ENCODE peak calls at places on chromosomes 7 and 10, in ten cellular contexts. E is PC-9; S is CD8-positive, alpha-beta T cell; K is right atrium auricular region; P is cardiac muscle cell; T is HepG2; U is ovary; Z is body of pancreas; H is Panc1; F is pancreas. O is an unnamed sample.

GRCh38 chr7:129188372-129188891 is at the start of gene SMO:
- DNase-seq in K (no peak), S (no peak), H (no peak), F (peak; percentile 46), U (peak; percentile 74), T (peak; percentile 55), Z (peak; percentile 46), E (no peak), P (peak; percentile 96), O (peak; percentile 77)

GRCh38 chr10:60163786-60164185 is 225.9 kb downstream of the ANK3 start:
- DNase-seq in H (no peak), F (no peak), S (no peak), P (no peak), K (no peak), E (no peak), T (no peak), Z (no peak), U (no peak), O (no peak)

GRCh38 chr10:24209946-24210491 is 1.1 kb downstream of the KIAA1217 start:
- DNase-seq in U (no peak), Z (peak; percentile 25), E (no peak), S (no peak), F (peak; percentile 25), H (no peak), T (peak; percentile 38), P (no peak), K (no peak), O (no peak)

GRCh38 chr7:115297651-115298050 is 375.8 kb downstream of the MDFIC start:
- DNase-seq in U (no peak), F (no peak), K (no peak), P (no peak), Z (peak; percentile 3), S (no peak), E (peak; percentile 56), T (no peak), H (peak; percentile 4), O (no peak)

GRCh38 chr10:105358911-105359310 is 717.8 kb downstream of the SORCS3 start:
- DNase-seq in K (no peak), E (no peak), Z (no peak), P (no peak), H (no peak), F (no peak), T (no peak), S (no peak), U (no peak), O (no peak)

GRCh38 chr10:129057856-129058663 is 409.0 kb upstream of the MGMT start:
- DNase-seq in E (no peak), U (no peak), P (no peak), T (no peak), K (no peak), S (peak; percentile 47), H (no peak), Z (no peak), F (no peak), O (no peak)

GRCh38 chr7:27219821-27220220 is 19.9 kb upstream of the HOXA13 start:
- DNase-seq in U (no peak), E (no peak), S (no peak), K (peak; percentile 50), H (no peak), T (no peak), F (no peak), Z (no peak), P (no peak), O (no peak)

GRCh38 chr7:48096273-48096672 is 7.2 kb downstream of the UPP1 start:
- DNase-seq in H (no peak), U (no peak), P (no peak), Z (peak; percentile 35), F (no peak), S (no peak), T (no peak), K (no peak), E (no peak), O (no peak)

GRCh38 chr10:27741173-27742091 is 4.2 kb downstream of the MKX start:
- DNase-seq in P (peak; percentile 8), U (peak; percentile 22), F (peak; percentile 36), T (no peak), K (no peak), S (no peak), Z (no peak), H (no peak), E (no peak), O (peak; percentile 15)

GRCh38 chr10:79053481-79054202 is 15.1 kb upstream of the ZMIZ1 start:
- DNase-seq in P (no peak), K (no peak), E (no peak), U (no peak), T (no peak), H (no peak), F (peak; percentile 9), S (no peak), Z (peak; percentile 1), O (no peak)

GRCh38 chr10:131921191-131921590 is 20.4 kb downstream of the PPP2R2D start:
- DNase-seq in P (no peak), F (no peak), K (no peak), U (no peak), Z (no peak), S (no peak), T (no peak), E (no peak), H (no peak), O (no peak)

GRCh38 chr7:45258533-45259226 is 101.1 kb downstream of the RAMP3 start:
- DNase-seq in P (no peak), Z (no peak), K (no peak), S (no peak), U (no peak), F (no peak), T (no peak), H (no peak), E (no peak), O (no peak)

GRCh38 chr7:2953588-2954407 is 89.9 kb downstream of the CARD11 start:
- DNase-seq in E (no peak), S (peak; percentile 14), F (no peak), H (no peak), T (no peak), K (no peak), Z (no peak), U (no peak), P (no peak), O (no peak)

GRCh38 chr10:71523756-71524155 is 127.0 kb downstream of the CDH23 start:
- DNase-seq in P (no peak), U (no peak), S (no peak), Z (no peak), E (no peak), T (no peak), F (no peak), K (no peak), H (no peak), O (no peak)

GRCh38 chr10:71525102-71525501 is 128.4 kb downstream of the CDH23 start:
- DNase-seq in K (no peak), P (no peak), U (no peak), Z (no peak), S (no peak), T (no peak), F (no peak), E (no peak), H (no peak), O (no peak)

GRCh38 chr10:71520042-71520441 is 123.3 kb downstream of the CDH23 start:
- DNase-seq in E (no peak), S (no peak), K (no peak), P (no peak), Z (no peak), T (no peak), U (no peak), H (no peak), F (no peak), O (no peak)

GRCh38 chr10:71521504-71522290 is 125.0 kb downstream of the CDH23 start:
- DNase-seq in K (no peak), T (no peak), S (no peak), U (no peak), F (no peak), E (no peak), Z (no peak), H (no peak), P (no peak), O (no peak)

DNA sequence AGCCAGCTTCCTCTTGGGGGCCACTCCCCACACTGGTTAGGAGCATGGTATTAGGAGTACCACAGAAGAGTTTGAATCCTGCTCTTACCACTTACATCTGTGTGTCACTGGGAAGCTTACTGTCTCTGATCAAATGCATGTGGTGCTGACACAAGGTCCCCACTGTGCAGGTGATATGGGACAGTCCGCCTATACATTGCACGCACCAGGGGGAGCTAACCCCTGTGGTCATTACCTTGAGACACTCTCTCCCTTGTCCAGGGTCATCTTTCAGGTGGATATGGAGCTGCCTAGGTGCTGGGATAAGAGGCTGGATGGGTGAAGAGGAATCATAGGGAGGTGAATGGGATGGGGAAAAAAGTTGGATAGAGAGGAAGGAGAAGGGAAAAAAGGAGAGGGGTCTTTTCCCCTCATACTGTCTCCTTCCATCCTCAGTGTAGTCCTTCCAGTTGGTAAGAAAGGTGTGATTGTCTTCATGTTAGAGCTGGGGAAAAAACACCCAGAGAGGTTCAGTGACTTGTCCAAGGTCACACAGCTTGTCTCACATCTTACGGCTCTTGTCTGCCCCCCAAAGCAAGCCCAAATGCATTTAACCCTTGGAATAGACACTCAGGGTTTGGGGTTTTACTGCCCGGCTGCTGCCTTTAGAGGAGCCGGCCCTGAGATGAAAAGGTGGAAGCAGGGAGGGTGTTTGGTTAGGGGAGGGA is 125.9 kb downstream of the CDH23 start:
- DNase-seq in E (peak; percentile 11), H (no peak), S (no peak), T (peak; percentile 13), Z (no peak), F (no peak), P (no peak), K (no peak), U (no peak), O (peak; percentile 74)
- TF ChIP-seq CTCF in E (peak; percentile 50), H (no peak), S (no peak), T (peak; percentile 54), Z (no peak), F (no peak), P (no peak), K (no peak), U (no peak), O (peak; percentile 79)

GRCh38 chr7:35726654-35727053 is 31.7 kb upstream of the HERPUD2 start:
- DNase-seq in U (no peak), H (no peak), S (no peak), E (no peak), T (no peak), P (no peak), Z (no peak), K (no peak), F (no peak), O (no peak)
- H3K4me1 ChIP-seq in U (peaks cover 4% of the 10 kb centered on the region), H (no peaks in the 10 kb centered on the region), S (peaks cover 66% of the 10 kb centered on the region), E (no peaks in the 10 kb centered on the region), T (peaks cover 44% of the 10 kb centered on the region), P (peaks cover 16% of the 10 kb centered on the region), Z (no peaks in the 10 kb centered on the region), K (peaks cover 27% of the 10 kb centered on the region), F (no peaks in the 10 kb centered on the region), O (peaks cover 29% of the 10 kb centered on the region)

DNA sequence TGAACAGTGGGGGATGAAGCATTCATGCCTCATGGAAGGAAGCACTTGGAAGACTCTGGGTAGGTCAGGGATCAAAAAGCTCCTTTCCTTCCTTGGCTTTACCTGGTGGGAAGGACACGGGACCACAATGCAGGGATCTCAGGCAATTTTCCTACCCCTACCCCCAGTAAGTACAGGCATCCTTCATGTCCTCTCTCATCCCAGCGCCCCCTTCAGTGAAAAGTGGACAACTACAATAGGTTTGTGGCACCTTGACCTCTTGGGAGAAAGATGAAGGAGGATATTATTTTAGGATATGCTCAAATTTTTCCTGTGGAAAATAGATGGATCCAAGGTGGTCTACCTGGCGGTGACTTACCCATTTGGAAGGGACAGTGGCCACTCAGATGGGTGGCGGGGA is 16.5 kb downstream of the AFAP1L2 start:
- DNase-seq in E (no peak), U (no peak), S (no peak), P (no peak), K (no peak), H (no peak), Z (no peak), T (no peak), F (no peak), O (no peak)
- TF ChIP-seq CTCF in E (no peak), U (no peak), S (no peak), P (no peak), K (no peak), H (peak; percentile 48), Z (no peak), T (no peak), F (no peak), O (no peak)

GRCh38 chr10:102117391-102118159 is 2.6 kb downstream of the LDB1 start:
- DNase-seq in H (no peak), P (peak; percentile 88), K (peak; percentile 75), T (peak; percentile 78), Z (peak; percentile 86), U (peak; percentile 93), E (peak; percentile 62), S (peak; percentile 36), F (peak; percentile 83), O (no peak)
- H3K4me1 ChIP-seq in H (peaks cover 69% of the 10 kb centered on the region), P (peaks cover 59% of the 10 kb centered on the region), K (peaks cover 83% of the 10 kb centered on the region), T (peaks cover 80% of the 10 kb centered on the region), Z (peaks cover 74% of the 10 kb centered on the region), U (peaks cover 25% of the 10 kb centered on the region), E (no peaks in the 10 kb centered on the region), S (peaks cover 71% of the 10 kb centered on the region), F (peaks cover 51% of the 10 kb centered on the region), O (peaks cover 40% of the 10 kb centered on the region)

O was measured in Caco-2.